ENCODE peak calls at places on chromosomes 2 and 18, in seven cellular contexts. O is NCI-H2029 treated with DMSO at 0.1 percent for 48 hours; P is right lobe of liver; T is heart left ventricle; R is activated T-helper 1 cell treated with Interleukin-2 at 50 U/mL for 16 hours; Y is CD4-positive, alpha-beta T cell; Q is GM13977. G is an unnamed sample.
A peak's percentile ranks its signal among the peaks of the same experiment; 100 is the strongest.

GRCh38 chr18:46623541-46623940 is 33.5 kb downstream of the LOXHD1 start:
- DNase-seq in O (no peak), P (no peak), T (no peak), R (peak; percentile 4), Y (peak; percentile 5), Q (no peak), G (no peak)

GRCh38 chr2:41909584-41909983 is 138.2 kb upstream of the PKDCC start:
- DNase-seq in O (no peak), P (no peak), T (no peak), R (no peak), Y (no peak), Q (no peak), G (no peak)

GRCh38 chr2:71045841-71046495 is 22.5 kb upstream of the NAGK start:
- DNase-seq in O (no peak), P (no peak), T (no peak), R (no peak), Y (no peak), Q (no peak), G (no peak)

GRCh38 chr18:74898965-74899364 is 301.3 kb downstream of the ZNF407 start:
- DNase-seq in O (no peak), P (no peak), T (no peak), R (no peak), Y (no peak), Q (no peak), G (no peak)

GRCh38 chr2:239173301-239173700 is 227.5 kb downstream of the HDAC4 start:
- DNase-seq in O (no peak), P (no peak), T (no peak), R (no peak), Y (no peak), Q (no peak), G (no peak)

GRCh38 chr18:56248613-56249235 is 389.7 kb downstream of the TXNL1 start:
- DNase-seq in O (no peak), P (no peak), T (no peak), R (no peak), Y (no peak), Q (no peak), G (peak; percentile 40)

GRCh38 chr18:44632469-44633145 is 48.1 kb upstream of the SETBP1 start:
- DNase-seq in O (no peak), P (no peak), T (no peak), R (no peak), Y (no peak), Q (no peak), G (no peak)

GRCh38 chr18:79576686-79577351 is 102.8 kb upstream of the CTDP1 start:
- DNase-seq in O (peak; percentile 10), P (peak; percentile 49), T (peak; percentile 76), R (no peak), Y (no peak), Q (no peak), G (no peak)

GRCh38 chr18:57211412-57211750 is 64.5 kb downstream of the BOD1L2 start:
- DNase-seq in O (no peak), P (no peak), T (no peak), R (no peak), Y (no peak), Q (no peak), G (no peak)

GRCh38 chr2:43942001-43942400 is 53.8 kb downstream of the LRPPRC start:
- DNase-seq in O (no peak), P (no peak), T (no peak), R (no peak), Y (no peak), Q (no peak), G (no peak)

GRCh38 chr2:15940661-15941482 is 522 bp downstream of the MYCN start:
- DNase-seq in O (no peak), P (no peak), T (no peak), R (no peak), Y (no peak), Q (peak; percentile 50), G (no peak)

GRCh38 chr18:10122116-10122515 is 208.3 kb downstream of the VAPA start:
- DNase-seq in O (peak; percentile 71), P (no peak), T (no peak), R (no peak), Y (no peak), Q (no peak), G (no peak)

GRCh38 chr2:73418343-73418742 is 32.7 kb downstream of the ALMS1 start:
- DNase-seq in O (no peak), P (no peak), T (peak; percentile 67), R (no peak), Y (no peak), Q (no peak), G (no peak)

G was measured in GM12878.